ENCODE peak calls at places on chromosome 13, in ten cellular contexts. Q is GM23338, J is neuronal stem cell, S is tibial nerve, H is hepatocyte, Z is ascending aorta, P is breast epithelium, D is kidney, K is neural progenitor cell, G is thoracic aorta. U is an unnamed sample. For H3K4me1, the result is how much of the 10 kb centered on the place peaks cover.

GRCh38 chr13:79402074-79402635 is 3.9 kb downstream of the RBM26 start:
- DNase-seq in H (no peak), Q (no peak), Z (no peak), P (no peak), J (no peak), G (no peak), D (no peak), S (no peak), K (no peak), U (no peak)

GRCh38 chr13:66565261-66565660 is 664.9 kb downstream of the PCDH9 start:
- DNase-seq in S (no peak), G (no peak), K (no peak), P (no peak), Z (no peak), D (no peak), Q (no peak), J (no peak), H (no peak), U (no peak)

GRCh38 chr13:36787181-36787580 is 31.8 kb upstream of the RFXAP start:
- DNase-seq in P (no peak), Z (no peak), S (no peak), K (no peak), H (no peak), Q (no peak), D (no peak), G (no peak), J (no peak), U (no peak)

GRCh38 chr13:46010148-46010547 is 42.4 kb downstream of the ZC3H13 start:
- DNase-seq in S (no peak), G (no peak), J (no peak), H (peak), P (no peak), D (no peak), Z (no peak), Q (peak), K (peak), U (no peak)

GRCh38 chr13:100394005-100394695 is 194.4 kb downstream of the GGACT start:
- DNase-seq in Z (no peak), D (no peak), J (no peak), K (no peak), S (no peak), P (no peak), G (no peak), Q (no peak), H (no peak), U (peak)

GRCh38 chr13:80235559-80236296 is 105.2 kb downstream of the SPRY2 start:
- DNase-seq in J (no peak), D (no peak), S (no peak), H (peak), K (no peak), Z (no peak), Q (peak), G (no peak), P (no peak), U (peak)

GRCh38 chr13:75762066-75762937 is 126.2 kb downstream of the LMO7 start:
- DNase-seq in H (peak), P (no peak), Z (no peak), G (no peak), Q (no peak), D (no peak), K (no peak), J (no peak), S (no peak), U (no peak)

GRCh38 chr13:33009019-33009418 is 7.2 kb upstream of the KL start:
- DNase-seq in H (no peak), K (no peak), D (no peak), G (no peak), S (no peak), J (no peak), Z (no peak), P (no peak), Q (no peak), U (no peak)

GRCh38 chr13:21884299-21884878 is 213.5 kb downstream of the FGF9 start:
- DNase-seq in S (no peak), D (no peak), K (no peak), G (no peak), Q (no peak), P (no peak), Z (no peak), J (no peak), H (peak), U (no peak)

GRCh38 chr13:50893211-50893852 is 16.3 kb upstream of the RNASEH2B start:
- DNase-seq in S (no peak), G (no peak), Q (peak), J (no peak), P (no peak), K (no peak), Z (no peak), D (no peak), H (no peak), U (no peak)

GRCh38 chr13:32446778-32447465 is 19.0 kb upstream of the N4BP2L1 start:
- DNase-seq in S (no peak), J (no peak), H (no peak), Q (no peak), P (no peak), D (no peak), G (no peak), K (no peak), Z (no peak), U (no peak)

GRCh38 chr13:112963641-112964040 is 5.4 kb upstream of the MCF2L start:
- DNase-seq in S (no peak), Z (no peak), J (no peak), G (no peak), H (no peak), D (peak), K (no peak), Q (no peak), P (no peak), U (no peak)

GRCh38 chr13:26785845-26786630 is 25.5 kb upstream of the GPR12 start:
- DNase-seq in H (no peak), J (no peak), S (no peak), Q (peak), P (no peak), Z (no peak), G (no peak), K (peak), D (no peak), U (no peak)

DNA sequence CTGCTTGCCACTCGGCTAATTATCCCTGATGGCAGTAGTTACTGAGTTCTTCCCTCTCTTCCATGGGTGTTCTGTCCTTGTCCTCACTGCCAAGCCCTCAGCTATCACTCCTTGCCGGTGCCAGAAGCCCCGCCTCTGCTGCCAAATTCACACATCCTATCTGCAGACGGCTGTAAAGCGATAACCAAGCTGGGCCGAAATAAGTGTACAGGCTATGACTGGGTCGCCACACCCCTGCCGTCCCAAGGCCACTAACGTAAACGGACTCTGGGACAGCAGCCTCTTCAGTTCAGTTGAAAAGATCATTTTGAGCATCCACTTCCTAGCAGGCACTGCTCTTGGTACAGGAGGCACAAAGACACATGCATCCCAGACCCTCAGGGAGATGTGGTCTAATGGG is 13.3 kb downstream of the SLC7A1 start:
- DNase-seq in K (no peak), D (no peak), P (peak), J (no peak), Z (no peak), G (no peak), H (no peak), Q (no peak), S (no peak), U (no peak)
- H3K4me1 ChIP-seq in K (under half), D (under half), P (under half), J (under half), Z (under half), G (under half), H (under half), Q (half or more), S (under half), U (half or more)

DNA sequence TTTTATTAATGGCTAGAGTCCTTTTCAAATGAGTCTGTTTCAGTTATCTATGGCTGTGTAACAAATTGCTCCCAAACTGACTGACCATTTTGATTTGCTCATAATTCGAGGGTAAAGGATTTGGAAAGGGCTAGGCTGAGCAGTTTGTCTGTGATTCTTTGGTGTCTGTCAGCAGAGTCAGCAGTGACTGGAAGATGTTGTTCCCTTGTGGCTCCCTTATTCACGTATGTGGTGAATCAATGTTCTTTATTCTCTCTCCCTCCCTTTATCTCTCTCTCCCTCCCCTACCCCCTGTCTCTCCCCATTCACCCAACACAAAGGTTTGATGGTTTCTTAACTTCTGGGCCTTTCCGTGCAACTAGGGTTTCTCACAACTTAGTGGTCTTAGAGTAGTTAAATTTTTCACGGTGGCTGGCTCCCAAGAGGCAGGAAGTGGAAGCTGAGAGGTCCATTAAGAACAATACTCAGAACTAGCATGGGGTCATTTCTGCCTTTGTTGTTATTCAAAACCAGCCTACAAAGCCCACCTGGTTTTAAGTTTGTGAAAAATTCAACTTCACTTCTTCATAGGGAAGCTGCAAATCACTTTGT is 772.5 kb upstream of the SLITRK1 start:
- DNase-seq in D (no peak), S (no peak), K (peak), G (no peak), Z (no peak), H (no peak), J (peak), Q (peak), P (no peak), U (no peak)
- H3K4me1 ChIP-seq in D (under half), S (under half), K (under half), G (under half), Z (under half), H (under half), J (under half), Q (under half), P (under half), U (under half)

DNA sequence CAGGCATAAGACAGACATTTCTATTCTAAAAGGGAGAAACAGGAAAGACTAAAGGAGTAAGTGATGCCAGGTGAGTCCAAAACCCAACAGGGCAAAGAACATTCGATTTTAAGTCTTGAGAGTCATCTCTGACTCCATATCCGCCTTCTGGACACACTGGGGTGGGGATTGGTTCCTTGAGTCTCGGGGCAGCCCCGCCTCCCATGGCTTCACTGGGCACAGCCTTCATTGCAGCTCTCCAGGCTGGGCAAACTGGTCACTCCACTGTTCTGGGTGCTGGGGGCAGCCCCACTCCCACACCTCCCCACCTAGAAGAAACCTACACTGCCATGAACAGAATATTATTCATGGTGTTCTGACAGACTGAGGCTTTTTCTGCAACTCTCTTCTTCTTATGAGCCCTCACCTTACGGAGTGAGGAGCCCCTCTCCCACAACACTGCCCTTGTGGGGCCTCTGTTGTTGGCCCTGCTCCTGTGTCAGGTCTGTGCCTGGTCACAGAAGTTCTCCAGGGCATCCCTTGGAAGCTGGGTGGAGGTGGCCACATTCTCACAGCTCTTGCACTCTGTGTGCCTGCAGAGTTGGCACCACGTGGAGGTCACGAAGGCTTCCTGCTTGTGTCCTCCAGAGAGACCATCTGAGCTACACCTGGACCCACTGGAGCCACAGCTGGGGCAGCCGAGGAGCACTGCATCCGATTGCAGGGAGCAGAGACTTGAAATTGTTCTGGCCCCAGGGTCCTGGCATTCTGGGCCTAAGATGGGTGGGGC is 95.4 kb downstream of the COL4A2 start:
- DNase-seq in S (no peak), Z (no peak), Q (no peak), G (no peak), H (no peak), D (peak), K (no peak), J (no peak), P (peak), U (no peak)
- H3K4me1 ChIP-seq in S (under half), Z (under half), Q (under half), G (half or more), H (under half), D (under half), K (under half), J (under half), P (under half), U (half or more)

DNA sequence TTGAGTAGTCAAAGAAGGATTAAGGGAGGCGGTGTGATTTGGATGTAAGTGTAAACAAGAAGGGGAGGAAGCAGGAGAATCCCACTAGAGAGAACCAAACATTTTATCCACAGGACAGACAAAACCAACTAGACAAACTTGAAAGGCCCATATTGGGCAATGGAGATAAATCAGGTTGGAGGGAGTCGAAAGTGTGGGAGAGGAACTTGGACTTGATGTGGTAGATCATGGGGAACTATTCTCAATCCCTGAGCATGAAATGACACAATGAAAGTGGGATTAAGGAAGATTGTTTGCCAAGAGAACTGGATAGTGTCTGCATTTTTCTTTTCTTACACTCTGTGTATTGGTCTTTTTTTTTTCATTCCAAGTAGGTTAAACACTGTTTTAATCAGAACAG is 17.9 kb downstream of the GPR183 start:
- DNase-seq in Q (no peak), K (no peak), Z (no peak), P (no peak), H (no peak), J (no peak), G (no peak), S (no peak), D (no peak), U (no peak)
- H3K4me1 ChIP-seq in Q (under half), K (under half), Z (under half), P (under half), H (under half), J (under half), G (under half), S (under half), D (under half), U (under half)

GRCh38 chr13:71772376-71772775 is 94.6 kb downstream of the DACH1 start:
- DNase-seq in G (no peak), P (no peak), D (no peak), J (no peak), H (no peak), Q (no peak), S (no peak), K (no peak), Z (no peak), U (no peak)
- H3K4me1 ChIP-seq in G (under half), P (under half), D (under half), J (under half), H (under half), Q (under half), S (under half), K (under half), Z (under half), U (under half)

U was measured in SJSA1.